ENCODE peak calls at places on chromosome 5, in nine cellular contexts. N, G, L, O, M, P, C, A and J are unnamed samples.
A peak's percentile ranks its signal among the peaks of the same experiment; 100 is the strongest.

GRCh38 chr5:89263846-89264245 is 380.9 kb upstream of the MEF2C start:
- DNase-seq in N (no peak), G (no peak), L (no peak), O (no peak), M (no peak), P (no peak), C (no peak), A (no peak), J (no peak)

GRCh38 chr5:129135633-129136032 is 41.1 kb downstream of the ISOC1 start:
- DNase-seq in N (no peak), G (no peak), L (no peak), O (no peak), M (no peak), P (no peak), C (no peak), A (peak; percentile 29), J (no peak)

GRCh38 chr5:58060971-58061370 is 398.9 kb downstream of the PLK2 start:
- DNase-seq in N (no peak), G (no peak), L (no peak), O (no peak), M (no peak), P (no peak), C (no peak), A (no peak), J (no peak)

GRCh38 chr5:143896981-143897380 is 85.0 kb downstream of the HMHB1 start:
- DNase-seq in N (no peak), G (no peak), L (no peak), O (no peak), M (no peak), P (no peak), C (no peak), A (no peak), J (no peak)

GRCh38 chr5:64210866-64211265 is 45.2 kb downstream of the RNF180 start:
- DNase-seq in N (no peak), G (no peak), L (no peak), O (no peak), M (no peak), P (peak; percentile 83), C (peak; percentile 17), A (no peak), J (no peak)

GRCh38 chr5:154296525-154297159 is 106.1 kb downstream of the GALNT10 start:
- DNase-seq in N (no peak), G (no peak), L (no peak), O (no peak), M (no peak), P (no peak), C (no peak), A (peak; percentile 74), J (no peak)

GRCh38 chr5:64690104-64690416 is 243 bp upstream of the SHISAL2B start:
- DNase-seq in N (no peak), G (no peak), L (no peak), O (no peak), M (no peak), P (no peak), C (no peak), A (no peak), J (no peak)

GRCh38 chr5:143583385-143583784 is 179.9 kb upstream of the NR3C1 start:
- DNase-seq in N (no peak), G (no peak), L (no peak), O (no peak), M (no peak), P (no peak), C (no peak), A (no peak), J (no peak)

GRCh38 chr5:174573210-174574014 is 151.0 kb upstream of the MSX2 start:
- DNase-seq in N (no peak), G (no peak), L (no peak), O (no peak), M (no peak), P (no peak), C (no peak), A (no peak), J (no peak)

GRCh38 chr5:156892223-156892622 is 42.1 kb downstream of the PPP1R2B start:
- DNase-seq in N (no peak), G (no peak), L (no peak), O (no peak), M (no peak), P (no peak), C (no peak), A (peak; percentile 20), J (no peak)

GRCh38 chr5:147576646-147577535 is 67.0 kb upstream of the DPYSL3 start:
- DNase-seq in N (no peak), G (peak; percentile 44), L (peak; percentile 26), O (no peak), M (peak; percentile 32), P (peak; percentile 46), C (peak; percentile 11), A (peak; percentile 40), J (no peak)

GRCh38 chr5:34672196-34672595 is 16.1 kb downstream of the RAI14 start:
- DNase-seq in N (no peak), G (no peak), L (no peak), O (no peak), M (no peak), P (no peak), C (no peak), A (no peak), J (no peak)

GRCh38 chr5:127961764-127962148 is 121.8 kb upstream of the SLC12A2 start:
- DNase-seq in N (no peak), G (no peak), L (no peak), O (no peak), M (no peak), P (no peak), C (no peak), A (no peak), J (no peak)

GRCh38 chr5:15008476-15008875 is 136.9 kb upstream of the ANKH start:
- DNase-seq in N (no peak), G (peak; percentile 88), L (no peak), O (no peak), M (no peak), P (peak; percentile 93), C (no peak), A (peak; percentile 94), J (no peak)

GRCh38 chr5:177449140-177450061 is 2.8 kb downstream of the PRR7 start:
- DNase-seq in N (no peak), G (no peak), L (no peak), O (no peak), M (no peak), P (no peak), C (no peak), A (no peak), J (no peak)

GRCh38 chr5:54693936-54694510 is 176.5 kb downstream of the SNX18 start:
- DNase-seq in N (no peak), G (no peak), L (no peak), O (no peak), M (no peak), P (no peak), C (no peak), A (no peak), J (no peak)

GRCh38 chr5:170302729-170303501 is 5.3 kb upstream of the LCP2 start:
- DNase-seq in N (peak; percentile 62), G (peak; percentile 71), L (no peak), O (peak; percentile 30), M (peak; percentile 33), P (no peak), C (no peak), A (no peak), J (no peak)

GRCh38 chr5:23164971-23165370 is 311.8 kb upstream of the CDH12 start:
- DNase-seq in N (no peak), G (no peak), L (no peak), O (no peak), M (no peak), P (no peak), C (no peak), A (no peak), J (no peak)

GRCh38 chr5:73155541-73156222 is 17.3 kb upstream of the TMEM174 start:
- DNase-seq in N (no peak), G (no peak), L (no peak), O (no peak), M (no peak), P (no peak), C (no peak), A (no peak), J (no peak)

GRCh38 chr5:159135896-159136531 is 36.3 kb upstream of the EBF1 start:
- DNase-seq in N (no peak), G (no peak), L (no peak), O (no peak), M (no peak), P (peak; percentile 92), C (no peak), A (peak; percentile 66), J (no peak)

GRCh38 chr5:4233671-4234070 is 638.0 kb downstream of the IRX1 start:
- DNase-seq in N (no peak), G (no peak), L (no peak), O (no peak), M (no peak), P (no peak), C (no peak), A (no peak), J (no peak)

GRCh38 chr5:132063090-132063911 is 2.8 kb downstream of the IL3 start:
- DNase-seq in N (peak; percentile 73), G (peak; percentile 59), L (peak; percentile 24), O (no peak), M (peak; percentile 89), P (peak; percentile 64), C (peak; percentile 4), A (peak; percentile 62), J (peak; percentile 82)

GRCh38 chr5:57642698-57643097 is 160.1 kb upstream of the ACTBL2 start:
- DNase-seq in N (no peak), G (no peak), L (no peak), O (no peak), M (no peak), P (no peak), C (no peak), A (no peak), J (no peak)

GRCh38 chr5:119355244-119355635 is 579 bp upstream of the TNFAIP8 start:
- DNase-seq in N (no peak), G (no peak), L (no peak), O (no peak), M (no peak), P (no peak), C (no peak), A (no peak), J (no peak)

GRCh38 chr5:43305948-43306563 is 7.2 kb downstream of the HMGCS1 start:
- DNase-seq in N (no peak), G (no peak), L (no peak), O (no peak), M (peak; percentile 44), P (peak; percentile 70), C (peak; percentile 76), A (peak; percentile 74), J (no peak)

GRCh38 chr5:65721775-65722574 is at the start of the genes NLN and SGTB:
- DNase-seq in N (peak; percentile 97), G (peak; percentile 91), L (peak; percentile 79), O (peak; percentile 77), M (peak; percentile 95), P (peak; percentile 48), C (peak; percentile 75), A (peak; percentile 80), J (peak; percentile 94)

GRCh38 chr5:11524188-11524587 is 380.1 kb downstream of the CTNND2 start:
- DNase-seq in N (no peak), G (no peak), L (no peak), O (no peak), M (no peak), P (no peak), C (peak; percentile 90), A (no peak), J (no peak)